ENCODE peak calls at places on chromosome 17, in nine cellular contexts. V, R, Q, M, L, H, G, T and Y are unnamed samples.
A peak's percentile ranks its signal among the peaks of the same experiment; 100 is the strongest.

GRCh38 chr17:3920940-3921852 is 4.9 kb upstream of the P2RX1 start:
- DNase-seq in V (no peak), R (no peak), Q (no peak), M (no peak), L (no peak), H (no peak), G (peak; percentile 20), T (no peak), Y (no peak)

GRCh38 chr17:68431661-68432071 is 25.6 kb downstream of the WIPI1 start:
- DNase-seq in V (no peak), R (no peak), Q (no peak), M (no peak), L (no peak), H (peak; percentile 32), G (peak; percentile 30), T (no peak), Y (no peak)

GRCh38 chr17:30586818-30587595 is 109.8 kb downstream of the GOSR1 start:
- DNase-seq in V (no peak), R (no peak), Q (no peak), M (no peak), L (peak; percentile 12), H (no peak), G (peak; percentile 46), T (no peak), Y (no peak)

GRCh38 chr17:17783825-17784598 is 52.8 kb downstream of the SREBF1 start:
- DNase-seq in V (no peak), R (peak; percentile 75), Q (peak; percentile 50), M (peak; percentile 66), L (no peak), H (no peak), G (peak; percentile 65), T (no peak), Y (peak; percentile 71)

GRCh38 chr17:49515196-49515770 is 20.2 kb downstream of the NGFR start:
- DNase-seq in V (peak; percentile 51), R (peak; percentile 40), Q (peak; percentile 81), M (peak; percentile 92), L (peak; percentile 16), H (no peak), G (peak; percentile 99), T (peak; percentile 86), Y (peak; percentile 95)

GRCh38 chr17:8255499-8255898 is 6.4 kb downstream of the PFAS start:
- DNase-seq in V (no peak), R (no peak), Q (no peak), M (no peak), L (no peak), H (no peak), G (no peak), T (no peak), Y (no peak)

GRCh38 chr17:59634632-59635561 is 15.2 kb downstream of the CLTC start:
- DNase-seq in V (no peak), R (no peak), Q (no peak), M (no peak), L (no peak), H (no peak), G (no peak), T (no peak), Y (no peak)

GRCh38 chr17:61234102-61234750 is 165.4 kb upstream of the TBX2 start:
- DNase-seq in V (no peak), R (no peak), Q (no peak), M (no peak), L (no peak), H (no peak), G (no peak), T (no peak), Y (no peak)

GRCh38 chr17:32492281-32492623 is 5.5 kb downstream of the CDK5R1 start:
- DNase-seq in V (no peak), R (no peak), Q (no peak), M (no peak), L (no peak), H (no peak), G (no peak), T (no peak), Y (no peak)

GRCh38 chr17:82238562-82239201 is 9.8 kb downstream of the SLC16A3 start:
- DNase-seq in V (no peak), R (no peak), Q (no peak), M (peak; percentile 80), L (peak; percentile 68), H (peak; percentile 80), G (peak; percentile 76), T (peak; percentile 89), Y (peak; percentile 88)

GRCh38 chr17:76405607-76405966 is 21.2 kb downstream of the SPHK1 start:
- DNase-seq in V (no peak), R (no peak), Q (no peak), M (peak; percentile 14), L (no peak), H (no peak), G (no peak), T (no peak), Y (peak; percentile 21)

GRCh38 chr17:2598166-2598565 is 4.7 kb downstream of the PAFAH1B1 start:
- DNase-seq in V (no peak), R (no peak), Q (no peak), M (no peak), L (no peak), H (no peak), G (peak; percentile 70), T (no peak), Y (no peak)

GRCh38 chr17:58082341-58082869 is 814 bp upstream of the DYNLL2 start:
- DNase-seq in V (no peak), R (no peak), Q (peak; percentile 14), M (no peak), L (no peak), H (no peak), G (no peak), T (no peak), Y (no peak)

GRCh38 chr17:75835315-75835987 is 8.8 kb downstream of the UNC13D start:
- DNase-seq in V (no peak), R (no peak), Q (no peak), M (no peak), L (no peak), H (no peak), G (no peak), T (no peak), Y (no peak)

GRCh38 chr17:36812762-36813161 is 124.5 kb upstream of the LHX1 start:
- DNase-seq in V (no peak), R (no peak), Q (no peak), M (no peak), L (no peak), H (no peak), G (no peak), T (no peak), Y (no peak)

GRCh38 chr17:2697611-2698162 is 13.9 kb downstream of the CLUH start:
- DNase-seq in V (no peak), R (no peak), Q (no peak), M (no peak), L (no peak), H (no peak), G (no peak), T (peak; percentile 34), Y (peak; percentile 33)

GRCh38 chr17:6752068-6752909 is 3.6 kb upstream of the XAF1 start:
- DNase-seq in V (peak; percentile 76), R (peak; percentile 16), Q (no peak), M (no peak), L (peak; percentile 68), H (no peak), G (peak; percentile 98), T (no peak), Y (peak; percentile 52)

GRCh38 chr17:19723967-19724366 is 7.6 kb upstream of the SLC47A2 start:
- DNase-seq in V (no peak), R (no peak), Q (no peak), M (no peak), L (peak; percentile 64), H (no peak), G (no peak), T (no peak), Y (no peak)

GRCh38 chr17:83186226-83186625 is 106.8 kb downstream of the METRNL start:
- DNase-seq in V (no peak), R (no peak), Q (peak; percentile 10), M (no peak), L (no peak), H (no peak), G (no peak), T (peak; percentile 34), Y (peak; percentile 45)

GRCh38 chr17:50681260-50682200 is 26.2 kb downstream of the ANKRD40 start:
- DNase-seq in V (peak; percentile 49), R (no peak), Q (no peak), M (no peak), L (no peak), H (no peak), G (peak; percentile 75), T (peak; percentile 52), Y (no peak)

GRCh38 chr17:83127431-83128160 is 48.2 kb downstream of the METRNL start:
- DNase-seq in V (no peak), R (no peak), Q (no peak), M (no peak), L (no peak), H (no peak), G (no peak), T (peak; percentile 37), Y (peak; percentile 25)

GRCh38 chr17:27627514-27627913 is 3.5 kb upstream of the LGALS9 start:
- DNase-seq in V (no peak), R (no peak), Q (no peak), M (no peak), L (no peak), H (no peak), G (no peak), T (no peak), Y (no peak)

GRCh38 chr17:50559674-50560184 is 786 bp upstream of the CACNA1G start:
- DNase-seq in V (no peak), R (no peak), Q (peak; percentile 40), M (peak; percentile 42), L (no peak), H (peak; percentile 44), G (no peak), T (no peak), Y (peak; percentile 56)

GRCh38 chr17:27585153-27585681 is 45.8 kb upstream of the LGALS9 start:
- DNase-seq in V (no peak), R (no peak), Q (no peak), M (no peak), L (no peak), H (no peak), G (no peak), T (no peak), Y (no peak)

GRCh38 chr17:74157366-74157765 is 46.1 kb upstream of the RPL38 start:
- DNase-seq in V (no peak), R (no peak), Q (no peak), M (no peak), L (no peak), H (no peak), G (no peak), T (no peak), Y (no peak)

GRCh38 chr17:21066394-21066793 is 23.6 kb upstream of the USP22 start:
- DNase-seq in V (no peak), R (no peak), Q (no peak), M (no peak), L (no peak), H (no peak), G (no peak), T (no peak), Y (no peak)

GRCh38 chr17:2905697-2906595 is 109.7 kb downstream of the RAP1GAP2 start:
- DNase-seq in V (no peak), R (no peak), Q (no peak), M (no peak), L (no peak), H (no peak), G (no peak), T (no peak), Y (no peak)

GRCh38 chr17:42296012-42296411 is 7.7 kb downstream of the STAT5A start:
- DNase-seq in V (no peak), R (no peak), Q (no peak), M (no peak), L (no peak), H (no peak), G (no peak), T (no peak), Y (no peak)

GRCh38 chr17:77958716-77959215 is 263 bp downstream of the TNRC6C start:
- DNase-seq in V (no peak), R (no peak), Q (no peak), M (no peak), L (no peak), H (peak; percentile 32), G (no peak), T (no peak), Y (no peak)

GRCh38 chr17:81409190-81409935 is 14.1 kb downstream of the BAHCC1 start:
- DNase-seq in V (no peak), R (no peak), Q (no peak), M (no peak), L (no peak), H (no peak), G (no peak), T (no peak), Y (no peak)

GRCh38 chr17:80012751-80013741 is 22.6 kb downstream of the TBC1D16 start:
- DNase-seq in V (no peak), R (no peak), Q (no peak), M (no peak), L (no peak), H (no peak), G (no peak), T (no peak), Y (peak; percentile 27)